ENCODE peak calls at places on chromosomes 7 and 10, in four cellular contexts. One of them, this sample, is unnamed.
A peak's percentile ranks its signal among the peaks of the same experiment; 100 is the strongest.

GRCh38 chr7:1505731-1506550 is 1.8 kb upstream of the INTS1 start:
- DNase-seq in kidney epithelial cell: no peak
- DNase-seq in A549: no peak
- DNase-seq in foreskin fibroblast: no peak
- DNase-seq in this sample: no peak

GRCh38 chr10:67606572-67606971 is 89.4 kb downstream of the CTNNA3 start:
- DNase-seq in kidney epithelial cell: peak; percentile 83
- DNase-seq in A549: no peak
- DNase-seq in foreskin fibroblast: no peak
- DNase-seq in this sample: peak; percentile 74

GRCh38 chr7:1858435-1859265 is 188.6 kb downstream of the ELFN1 start:
- DNase-seq in kidney epithelial cell: no peak
- DNase-seq in A549: no peak
- DNase-seq in foreskin fibroblast: no peak
- DNase-seq in this sample: no peak

GRCh38 chr7:30702200-30702599 is 19.9 kb upstream of the CRHR2 start:
- DNase-seq in kidney epithelial cell: no peak
- DNase-seq in A549: no peak
- DNase-seq in foreskin fibroblast: no peak
- DNase-seq in this sample: peak; percentile 16

GRCh38 chr10:8183241-8183704 is 128.8 kb downstream of the GATA3 start:
- DNase-seq in kidney epithelial cell: no peak
- DNase-seq in A549: no peak
- DNase-seq in foreskin fibroblast: no peak
- DNase-seq in this sample: no peak

GRCh38 chr10:54470324-54470631 is 330.8 kb downstream of the PCDH15 start:
- DNase-seq in kidney epithelial cell: no peak
- DNase-seq in A549: no peak
- DNase-seq in foreskin fibroblast: no peak
- DNase-seq in this sample: no peak

GRCh38 chr10:90856261-90856660 is 1.6 kb downstream of the HTR7 start:
- DNase-seq in kidney epithelial cell: no peak
- DNase-seq in A549: no peak
- DNase-seq in foreskin fibroblast: peak; percentile 41
- DNase-seq in this sample: peak; percentile 46

GRCh38 chr7:37493123-37493522 is 44.5 kb upstream of the ELMO1 start:
- DNase-seq in kidney epithelial cell: no peak
- DNase-seq in A549: no peak
- DNase-seq in foreskin fibroblast: no peak
- DNase-seq in this sample: no peak

GRCh38 chr7:104900525-104900924 is 113.5 kb upstream of the KMT2E start:
- DNase-seq in kidney epithelial cell: no peak
- DNase-seq in A549: no peak
- DNase-seq in foreskin fibroblast: no peak
- DNase-seq in this sample: no peak

GRCh38 chr10:100934084-100934659 is 21.4 kb downstream of the SLF2 start:
- DNase-seq in kidney epithelial cell: no peak
- DNase-seq in A549: no peak
- DNase-seq in foreskin fibroblast: no peak
- DNase-seq in this sample: peak; percentile 21

GRCh38 chr7:90244909-90245841 is at the start of gene CFAP69:
- DNase-seq in kidney epithelial cell: peak; percentile 32
- DNase-seq in A549: peak; percentile 89
- DNase-seq in foreskin fibroblast: peak; percentile 81
- DNase-seq in this sample: peak; percentile 88

GRCh38 chr7:49244543-49244942 is 320.2 kb downstream of the CDC14C start:
- DNase-seq in kidney epithelial cell: no peak
- DNase-seq in A549: no peak
- DNase-seq in foreskin fibroblast: no peak
- DNase-seq in this sample: no peak

GRCh38 chr10:29329420-29329819 is 40.5 kb downstream of the LYZL1 start:
- DNase-seq in kidney epithelial cell: no peak
- DNase-seq in A549: no peak
- DNase-seq in foreskin fibroblast: peak; percentile 28
- DNase-seq in this sample: peak; percentile 69

GRCh38 chr7:137146552-137146961 is 197.0 kb downstream of the PTN start:
- DNase-seq in kidney epithelial cell: no peak
- DNase-seq in A549: no peak
- DNase-seq in foreskin fibroblast: peak; percentile 66
- DNase-seq in this sample: peak; percentile 56

GRCh38 chr7:144827581-144828139 is 8.2 kb downstream of the TPK1 start:
- DNase-seq in kidney epithelial cell: no peak
- DNase-seq in A549: no peak
- DNase-seq in foreskin fibroblast: no peak
- DNase-seq in this sample: peak; percentile 90

GRCh38 chr10:119602241-119603095 is 5.7 kb upstream of the TIAL1 start:
- DNase-seq in kidney epithelial cell: no peak
- DNase-seq in A549: peak; percentile 21
- DNase-seq in foreskin fibroblast: no peak
- DNase-seq in this sample: peak; percentile 25

GRCh38 chr7:41113663-41114062 is 589.2 kb downstream of the INHBA start:
- DNase-seq in kidney epithelial cell: no peak
- DNase-seq in A549: no peak
- DNase-seq in foreskin fibroblast: no peak
- DNase-seq in this sample: no peak

GRCh38 chr7:2799253-2799652 is 44.9 kb downstream of the GNA12 start:
- DNase-seq in kidney epithelial cell: no peak
- DNase-seq in A549: no peak
- DNase-seq in foreskin fibroblast: no peak
- DNase-seq in this sample: no peak

GRCh38 chr7:45080958-45081669 is 7.7 kb downstream of the NACAD start:
- DNase-seq in kidney epithelial cell: no peak
- DNase-seq in A549: no peak
- DNase-seq in foreskin fibroblast: no peak
- DNase-seq in this sample: no peak

GRCh38 chr10:61992683-61993629 is 91.5 kb downstream of the ARID5B start:
- DNase-seq in kidney epithelial cell: no peak
- DNase-seq in A549: no peak
- DNase-seq in foreskin fibroblast: peak; percentile 79
- DNase-seq in this sample: peak; percentile 97

GRCh38 chr10:127999291-127999690 is 92.4 kb downstream of the PTPRE start:
- DNase-seq in kidney epithelial cell: no peak
- DNase-seq in A549: no peak
- DNase-seq in foreskin fibroblast: no peak
- DNase-seq in this sample: no peak

GRCh38 chr10:18097524-18097923 is 42.7 kb upstream of the CACNB2 start:
- DNase-seq in kidney epithelial cell: no peak
- DNase-seq in A549: no peak
- DNase-seq in foreskin fibroblast: no peak
- DNase-seq in this sample: peak; percentile 65

GRCh38 chr10:58023341-58024073 is 244.2 kb downstream of the IPMK start:
- DNase-seq in kidney epithelial cell: peak; percentile 95
- DNase-seq in A549: peak; percentile 57
- DNase-seq in foreskin fibroblast: peak; percentile 75
- DNase-seq in this sample: peak; percentile 90

GRCh38 chr7:151249034-151249731 is 689 bp upstream of the SMARCD3 start:
- DNase-seq in kidney epithelial cell: no peak
- DNase-seq in A549: peak; percentile 70
- DNase-seq in foreskin fibroblast: peak; percentile 59
- DNase-seq in this sample: peak; percentile 35

GRCh38 chr10:33706191-33706590 is 371.7 kb upstream of the NRP1 start:
- DNase-seq in kidney epithelial cell: no peak
- DNase-seq in A549: no peak
- DNase-seq in foreskin fibroblast: peak; percentile 80
- DNase-seq in this sample: peak; percentile 99

GRCh38 chr7:37329940-37330339 is 118.7 kb downstream of the ELMO1 start:
- DNase-seq in kidney epithelial cell: no peak
- DNase-seq in A549: no peak
- DNase-seq in foreskin fibroblast: no peak
- DNase-seq in this sample: no peak

GRCh38 chr10:26556756-26557640 is 118.9 kb downstream of the APBB1IP start:
- DNase-seq in kidney epithelial cell: no peak
- DNase-seq in A549: peak; percentile 73
- DNase-seq in foreskin fibroblast: peak; percentile 5
- DNase-seq in this sample: peak; percentile 76

GRCh38 chr7:45021604-45022296 is 21.7 kb downstream of the CCM2 start:
- DNase-seq in kidney epithelial cell: peak; percentile 50
- DNase-seq in A549: no peak
- DNase-seq in foreskin fibroblast: peak; percentile 30
- DNase-seq in this sample: peak; percentile 48

GRCh38 chr7:31082017-31082416 is 29.9 kb downstream of the ADCYAP1R1 start:
- DNase-seq in kidney epithelial cell: no peak
- DNase-seq in A549: no peak
- DNase-seq in foreskin fibroblast: no peak
- DNase-seq in this sample: no peak

GRCh38 chr10:73857446-73857845 is 16.9 kb downstream of the CAMK2G start:
- DNase-seq in kidney epithelial cell: no peak
- DNase-seq in A549: no peak
- DNase-seq in foreskin fibroblast: no peak
- DNase-seq in this sample: no peak

GRCh38 chr10:117094856-117095255 is 43.2 kb downstream of the VAX1 start:
- DNase-seq in kidney epithelial cell: no peak
- DNase-seq in A549: no peak
- DNase-seq in foreskin fibroblast: no peak
- DNase-seq in this sample: no peak

GRCh38 chr7:50531401-50531906 is 33.8 kb downstream of the DDC start:
- DNase-seq in kidney epithelial cell: peak; percentile 75
- DNase-seq in A549: no peak
- DNase-seq in foreskin fibroblast: no peak
- DNase-seq in this sample: peak; percentile 58

GRCh38 chr10:131323880-131324279 is 12.4 kb upstream of the TCERG1L start:
- DNase-seq in kidney epithelial cell: no peak
- DNase-seq in A549: no peak
- DNase-seq in foreskin fibroblast: no peak
- DNase-seq in this sample: no peak

GRCh38 chr7:44767912-44768662 is 19.4 kb downstream of the ZMIZ2 start:
- DNase-seq in kidney epithelial cell: no peak
- DNase-seq in A549: no peak
- DNase-seq in foreskin fibroblast: peak; percentile 56
- DNase-seq in this sample: peak; percentile 35

GRCh38 chr7:154569916-154570315 is 433.0 kb downstream of the PAXIP1 start:
- DNase-seq in kidney epithelial cell: no peak
- DNase-seq in A549: no peak
- DNase-seq in foreskin fibroblast: no peak
- DNase-seq in this sample: no peak

GRCh38 chr7:154564676-154565075 is 438.2 kb downstream of the PAXIP1 start:
- DNase-seq in kidney epithelial cell: no peak
- DNase-seq in A549: no peak
- DNase-seq in foreskin fibroblast: no peak
- DNase-seq in this sample: no peak

GRCh38 chr7:154571772-154572171 is 431.2 kb downstream of the PAXIP1 start:
- DNase-seq in kidney epithelial cell: no peak
- DNase-seq in A549: no peak
- DNase-seq in foreskin fibroblast: no peak
- DNase-seq in this sample: no peak

GRCh38 chr7:154568346-154568745 is 434.6 kb downstream of the PAXIP1 start:
- DNase-seq in kidney epithelial cell: no peak
- DNase-seq in A549: no peak
- DNase-seq in foreskin fibroblast: no peak
- DNase-seq in this sample: no peak

DNA sequence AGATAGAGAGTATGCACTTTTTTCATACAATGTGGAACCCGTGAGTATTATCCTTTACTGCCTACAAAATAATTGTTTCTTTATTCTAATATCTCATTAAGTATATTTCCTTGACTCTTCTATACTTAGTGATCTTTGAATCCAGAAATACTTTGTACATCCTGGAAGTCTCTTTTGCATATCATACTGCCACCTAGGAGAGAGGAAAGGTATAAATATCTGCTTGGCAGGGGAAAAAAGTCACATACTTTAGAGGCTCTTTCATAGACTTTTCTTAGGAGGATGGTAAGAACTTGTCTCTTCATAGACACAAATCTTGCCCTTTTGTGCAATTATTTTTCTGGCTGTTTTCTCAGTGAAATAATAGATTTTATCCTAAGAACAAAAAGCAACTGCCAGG is 436.0 kb downstream of the PAXIP1 start:
- DNase-seq in kidney epithelial cell: no peak
- DNase-seq in A549: no peak
- DNase-seq in foreskin fibroblast: no peak
- DNase-seq in this sample: no peak
- TF ChIP-seq CTCF in kidney epithelial cell: no peak
- TF ChIP-seq CTCF in A549: peak; percentile 7
- TF ChIP-seq CTCF in foreskin fibroblast: no peak
- TF ChIP-seq CTCF in this sample: no peak

DNA sequence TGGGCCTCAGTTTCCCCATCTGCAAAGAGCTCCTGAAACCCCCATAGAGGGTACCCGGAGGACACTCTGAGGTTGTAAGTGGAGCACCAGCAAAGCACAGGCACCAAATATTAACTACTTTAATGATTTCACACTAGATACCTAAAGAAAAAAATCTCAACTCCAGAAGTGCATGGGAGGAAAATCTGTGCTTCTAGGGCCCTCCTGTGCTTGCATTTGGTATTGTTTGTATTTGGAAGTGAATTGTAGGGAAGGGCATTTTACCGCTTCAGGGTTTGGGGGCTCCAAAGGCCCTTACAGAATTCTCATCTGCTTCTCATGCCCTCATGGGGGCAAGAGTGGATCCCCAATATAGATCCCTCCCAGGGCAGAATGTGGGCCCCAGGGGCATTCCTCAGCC is 22.4 kb upstream of the DRGX start:
- DNase-seq in kidney epithelial cell: no peak
- DNase-seq in A549: no peak
- DNase-seq in foreskin fibroblast: no peak
- DNase-seq in this sample: no peak
- H3K4me3 ChIP-seq in kidney epithelial cell: no peak overlapping the region
- H3K4me3 ChIP-seq in A549: no peak overlapping the region
- H3K4me3 ChIP-seq in foreskin fibroblast: no peak overlapping the region
- H3K4me3 ChIP-seq in this sample: no peak overlapping the region

GRCh38 chr7:55411844-55412243 is 46.7 kb downstream of the LANCL2 start:
- DNase-seq in kidney epithelial cell: no peak
- DNase-seq in A549: no peak
- DNase-seq in foreskin fibroblast: no peak
- DNase-seq in this sample: no peak

GRCh38 chr7:55405856-55406541 is 40.9 kb downstream of the LANCL2 start:
- DNase-seq in kidney epithelial cell: no peak
- DNase-seq in A549: no peak
- DNase-seq in foreskin fibroblast: no peak
- DNase-seq in this sample: no peak

GRCh38 chr7:55410641-55411239 is 45.6 kb downstream of the LANCL2 start:
- DNase-seq in kidney epithelial cell: no peak
- DNase-seq in A549: no peak
- DNase-seq in foreskin fibroblast: no peak
- DNase-seq in this sample: no peak

GRCh38 chr7:55413442-55413841 is 48.3 kb downstream of the LANCL2 start:
- DNase-seq in kidney epithelial cell: no peak
- DNase-seq in A549: no peak
- DNase-seq in foreskin fibroblast: no peak
- DNase-seq in this sample: no peak

GRCh38 chr7:55409474-55410225 is 44.5 kb downstream of the LANCL2 start:
- DNase-seq in kidney epithelial cell: no peak
- DNase-seq in A549: peak; percentile 19
- DNase-seq in foreskin fibroblast: no peak
- DNase-seq in this sample: no peak
- TF ChIP-seq CTCF in kidney epithelial cell: peak; percentile 24
- TF ChIP-seq CTCF in A549: no peak
- TF ChIP-seq CTCF in foreskin fibroblast: no peak
- TF ChIP-seq CTCF in this sample: peak; percentile 4

DNA sequence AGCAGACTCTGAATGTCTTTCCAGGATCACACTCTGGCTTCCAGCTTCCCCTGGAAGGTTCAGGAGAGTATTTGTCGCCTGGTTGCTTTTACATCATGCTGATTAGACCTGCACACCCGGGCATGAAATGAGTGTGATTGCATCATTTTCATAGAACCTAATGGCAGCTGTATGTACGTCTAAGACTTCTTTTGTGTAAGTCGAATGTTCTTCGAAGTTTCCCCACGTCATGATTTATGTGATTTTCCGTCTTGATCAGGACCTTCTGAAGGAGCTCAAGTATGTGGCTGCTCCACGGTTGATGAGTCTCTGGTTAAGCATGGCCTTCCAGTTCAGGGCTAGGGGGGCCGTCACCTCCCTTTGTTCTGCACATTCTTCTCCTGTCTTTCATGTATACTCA is 4.5 kb downstream of the EIF4H start:
- DNase-seq in kidney epithelial cell: peak; percentile 56
- DNase-seq in A549: no peak
- DNase-seq in foreskin fibroblast: no peak
- DNase-seq in this sample: peak; percentile 63
- H3K4me3 ChIP-seq in kidney epithelial cell: no peak overlapping the region
- H3K4me3 ChIP-seq in A549: no peak overlapping the region
- H3K4me3 ChIP-seq in foreskin fibroblast: no peak overlapping the region
- H3K4me3 ChIP-seq in this sample: no peak overlapping the region

This sample was measured in fibroblast of mammary gland.